ENCODE peak calls at places on chromosomes 11 and 22, in nine cellular contexts. N is HAP-1; G is left lung; I is CD4-positive, CD25-positive, alpha-beta regulatory T cell; A is thoracic aorta; Q is CD8-positive, alpha-beta T cell; M is testis; Y is mesenchymal stem cell; V is neuronal stem cell. W is an unnamed sample. For H3K9me3 and H3K4me1, the result is how much of the 10 kb centered on the place peaks cover.

GRCh38 chr22:44180706-44181032 is at the start of gene PARVG:
- DNase-seq in N (no peak), G (no peak), I (peak), A (no peak), Q (peak), M (peak), Y (no peak), V (no peak), W (peak)

GRCh38 chr11:113261709-113262475 is 52.5 kb upstream of the TTC12 start:
- DNase-seq in N (no peak), G (no peak), I (no peak), A (no peak), Q (no peak), M (no peak), Y (peak), V (no peak), W (no peak)

GRCh38 chr11:126122863-126123262 is 60.2 kb upstream of the CDON start:
- DNase-seq in N (no peak), G (no peak), I (no peak), A (no peak), Q (no peak), M (no peak), Y (no peak), V (no peak), W (no peak)

GRCh38 chr11:17782938-17783337 is 48.4 kb downstream of the KCNC1 start:
- DNase-seq in N (no peak), G (no peak), I (no peak), A (no peak), Q (no peak), M (no peak), Y (no peak), V (no peak), W (no peak)

GRCh38 chr11:47510231-47510630 is 42.7 kb downstream of the CELF1 start:
- DNase-seq in N (no peak), G (no peak), I (no peak), A (no peak), Q (no peak), M (no peak), Y (no peak), V (no peak), W (peak)

GRCh38 chr11:33867996-33868645 is 23.8 kb downstream of the LMO2 start:
- DNase-seq in N (no peak), G (no peak), I (no peak), A (no peak), Q (no peak), M (no peak), Y (no peak), V (no peak), W (no peak)

GRCh38 chr22:34812631-34813030 is 253.3 kb upstream of the ISX start:
- DNase-seq in N (no peak), G (no peak), I (no peak), A (no peak), Q (no peak), M (no peak), Y (peak), V (no peak), W (no peak)

GRCh38 chr11:65590240-65590738 is 5.3 kb downstream of the KCNK7 start:
- DNase-seq in N (no peak), G (no peak), I (no peak), A (no peak), Q (no peak), M (peak), Y (no peak), V (no peak), W (no peak)

GRCh38 chr11:34349882-34350281 is 7.9 kb downstream of the ABTB2 start:
- DNase-seq in N (no peak), G (no peak), I (no peak), A (no peak), Q (no peak), M (no peak), Y (peak), V (no peak), W (peak)

GRCh38 chr22:40213478-40213877 is 35.8 kb downstream of the TNRC6B start:
- DNase-seq in N (no peak), G (no peak), I (no peak), A (no peak), Q (no peak), M (no peak), Y (no peak), V (no peak), W (no peak)

GRCh38 chr22:23113067-23113846 is 28.5 kb downstream of the RSPH14 start:
- DNase-seq in N (no peak), G (no peak), I (no peak), A (no peak), Q (no peak), M (no peak), Y (peak), V (no peak), W (no peak)

GRCh38 chr11:37811349-37811748 is 1213.3 kb upstream of the RAG2 start:
- DNase-seq in N (no peak), G (peak), I (no peak), A (no peak), Q (no peak), M (no peak), Y (no peak), V (no peak), W (no peak)

GRCh38 chr11:31641477-31642062 is 132.0 kb downstream of the ELP4 start:
- DNase-seq in N (peak), G (no peak), I (no peak), A (no peak), Q (no peak), M (peak), Y (peak), V (peak), W (peak)

GRCh38 chr11:12167098-12167999 is 57.0 kb downstream of the MICAL2 start:
- DNase-seq in N (no peak), G (peak), I (peak), A (peak), Q (no peak), M (no peak), Y (peak), V (no peak), W (peak)

GRCh38 chr11:68956142-68956541 is 24.6 kb downstream of the MRGPRD start:
- DNase-seq in N (peak), G (no peak), I (peak), A (no peak), Q (no peak), M (no peak), Y (no peak), V (no peak), W (no peak)

GRCh38 chr11:128553662-128554392 is 33.5 kb downstream of the ETS1 start:
- DNase-seq in N (no peak), G (no peak), I (no peak), A (no peak), Q (no peak), M (no peak), Y (no peak), V (no peak), W (no peak)

GRCh38 chr22:17831527-17832251 is 57.4 kb upstream of the BID start:
- DNase-seq in N (no peak), G (no peak), I (no peak), A (no peak), Q (no peak), M (no peak), Y (no peak), V (no peak), W (no peak)

GRCh38 chr22:45328822-45329535 is 19.2 kb downstream of the FAM118A start:
- DNase-seq in N (no peak), G (no peak), I (no peak), A (no peak), Q (no peak), M (no peak), Y (no peak), V (no peak), W (no peak)

GRCh38 chr11:2647167-2647566 is 52.6 kb downstream of the KCNQ1OT1 start:
- DNase-seq in N (no peak), G (no peak), I (no peak), A (no peak), Q (no peak), M (no peak), Y (no peak), V (no peak), W (no peak)
- H3K9me3 ChIP-seq in N (under half), G (under half), I (under half), A (half or more), Q (under half), M (under half), Y (half or more), V (half or more), W (under half)

GRCh38 chr22:26887916-26888315 is 230.5 kb downstream of the MIAT start:
- DNase-seq in N (no peak), G (no peak), I (no peak), A (no peak), Q (no peak), M (no peak), Y (no peak), V (no peak), W (no peak)

GRCh38 chr22:26887456-26887855 is 230.1 kb downstream of the MIAT start:
- DNase-seq in N (no peak), G (no peak), I (no peak), A (no peak), Q (no peak), M (no peak), Y (peak), V (no peak), W (no peak)

GRCh38 chr22:26883393-26883792 is 226.0 kb downstream of the MIAT start:
- DNase-seq in N (no peak), G (no peak), I (no peak), A (no peak), Q (no peak), M (no peak), Y (no peak), V (no peak), W (no peak)

GRCh38 chr22:26884921-26885320 is 227.5 kb downstream of the MIAT start:
- DNase-seq in N (no peak), G (no peak), I (no peak), A (peak), Q (no peak), M (no peak), Y (no peak), V (no peak), W (no peak)

GRCh38 chr22:26885441-26886261 is 228.3 kb downstream of the MIAT start:
- DNase-seq in N (no peak), G (no peak), I (no peak), A (no peak), Q (no peak), M (no peak), Y (no peak), V (no peak), W (no peak)
- H3K4me1 ChIP-seq in N (under half), G (under half), I (under half), A (half or more), Q (under half), M (under half), Y (under half), V (under half), W (under half)

DNA sequence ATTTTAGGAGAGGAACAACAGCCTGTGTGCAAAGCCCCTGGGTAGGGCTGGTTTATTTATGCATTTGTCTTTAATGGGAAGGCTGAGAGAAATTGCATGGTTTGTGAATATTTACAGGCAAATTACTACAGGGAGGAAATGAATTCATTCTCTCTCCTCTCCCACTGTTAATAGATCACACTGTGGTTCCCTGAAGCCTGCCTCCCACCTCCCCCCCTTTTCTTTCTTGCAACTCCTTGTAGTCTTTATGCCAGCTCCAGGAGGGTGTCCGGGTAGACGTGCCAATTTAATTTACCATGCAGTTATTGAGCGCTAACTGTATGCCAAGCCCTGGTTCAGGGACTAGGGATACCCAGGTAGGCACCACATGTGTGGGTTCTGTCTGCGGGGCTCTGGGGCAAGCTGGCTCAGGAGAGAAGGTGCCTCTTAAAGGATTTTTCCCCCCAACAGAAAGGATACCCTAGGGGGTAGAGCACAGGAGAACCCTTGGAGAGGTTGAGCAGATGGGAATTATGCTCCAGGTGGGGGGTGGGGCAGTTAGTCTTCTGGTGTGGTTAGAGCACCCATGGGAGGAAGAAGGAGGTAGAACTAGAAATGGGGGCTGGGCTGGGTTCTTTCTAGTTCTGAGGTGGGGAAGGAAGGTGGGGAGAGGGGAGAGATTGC is 50.9 kb downstream of the TSPAN18 start:
- DNase-seq in N (no peak), G (no peak), I (no peak), A (no peak), Q (no peak), M (no peak), Y (no peak), V (no peak), W (no peak)
- H3K9me3 ChIP-seq in N (under half), G (under half), I (under half), A (under half), Q (under half), M (under half), Y (under half), V (under half), W (under half)

GRCh38 chr11:88421530-88421929 is 84.0 kb upstream of the CTSC start:
- DNase-seq in N (no peak), G (no peak), I (peak), A (no peak), Q (no peak), M (no peak), Y (peak), V (no peak), W (peak)
- H3K4me1 ChIP-seq in N (under half), G (under half), I (under half), A (under half), Q (under half), M (under half), Y (under half), V (under half), W (under half)

DNA sequence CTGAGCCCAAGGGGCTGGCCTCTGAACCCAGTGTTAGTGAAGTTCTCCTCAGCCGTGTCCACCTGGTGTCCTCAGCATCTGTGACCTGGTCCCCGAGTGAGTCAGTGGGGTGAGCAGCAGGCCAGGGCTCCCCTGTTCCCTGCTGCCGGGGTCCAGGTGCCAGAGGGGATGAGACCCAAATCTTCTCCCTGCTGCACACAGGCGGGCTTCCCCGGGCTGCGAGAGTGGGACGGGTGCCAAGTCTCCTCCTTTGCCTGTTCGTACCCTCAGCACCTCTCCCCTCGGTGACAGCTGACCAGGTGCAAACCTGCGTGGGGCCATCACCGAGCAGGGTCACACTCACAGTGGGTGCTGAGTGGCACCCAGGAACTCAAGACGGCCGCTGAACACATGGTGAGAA is 514.6 kb downstream of the TBC1D22A start:
- DNase-seq in N (no peak), G (no peak), I (no peak), A (no peak), Q (no peak), M (no peak), Y (no peak), V (no peak), W (no peak)
- H3K9me3 ChIP-seq in N (under half), G (under half), I (under half), A (under half), Q (under half), M (under half), Y (under half), V (under half), W (under half)

DNA sequence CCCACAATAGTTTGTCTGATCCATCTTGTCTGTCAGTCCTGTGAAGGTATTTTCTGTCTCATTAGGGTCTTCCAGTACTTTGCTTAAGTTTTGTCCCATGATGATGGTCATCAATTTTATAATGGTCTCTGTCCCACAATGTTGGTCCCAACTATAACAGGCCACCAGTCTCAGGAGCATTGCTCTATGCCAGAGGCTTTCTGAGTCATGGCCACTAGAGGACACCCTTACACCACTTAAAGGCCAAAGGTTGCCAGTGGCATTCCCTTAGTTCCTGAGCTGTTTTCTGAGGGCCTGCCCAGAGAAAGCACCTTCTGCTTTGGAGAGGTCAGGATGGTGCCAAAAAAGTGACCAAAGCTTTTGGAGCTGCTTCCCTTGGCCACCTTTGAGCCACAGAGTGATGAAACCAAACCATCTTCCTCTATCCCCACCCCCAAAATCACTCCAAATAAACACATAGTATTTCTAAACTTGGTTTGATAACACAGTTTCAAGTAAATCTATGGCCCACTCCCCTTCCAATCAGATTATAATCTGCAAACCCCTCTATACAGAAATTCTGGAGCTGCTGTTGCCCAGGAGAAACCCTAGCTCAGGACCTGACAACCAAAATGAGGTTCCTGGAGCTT is 19.3 kb downstream of the EIF3F start:
- DNase-seq in N (peak), G (no peak), I (peak), A (no peak), Q (peak), M (peak), Y (peak), V (peak), W (peak)
- H3K4me1 ChIP-seq in N (under half), G (under half), I (under half), A (under half), Q (under half), M (under half), Y (under half), V (under half), W (under half)

DNA sequence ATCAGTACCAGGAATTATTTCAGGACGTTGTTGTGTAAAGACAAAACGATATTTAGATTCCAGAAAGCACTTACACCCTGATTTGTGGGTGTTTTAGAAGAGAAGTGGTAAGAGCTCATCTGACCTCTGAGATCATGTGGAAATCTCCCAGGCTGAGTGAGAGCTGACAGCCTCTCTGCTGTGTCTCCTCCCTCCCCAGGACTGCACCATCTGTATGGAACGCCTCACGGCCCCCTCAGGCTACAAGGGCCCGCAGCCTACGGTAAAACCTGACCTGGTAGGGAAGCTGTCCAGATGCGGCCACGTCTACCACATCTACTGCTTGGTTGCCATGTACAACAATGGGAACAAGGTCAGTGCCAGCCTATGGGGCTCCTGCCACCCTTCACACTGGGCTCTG is 20.0 kb downstream of the DTX4 start:
- DNase-seq in N (no peak), G (no peak), I (no peak), A (no peak), Q (no peak), M (no peak), Y (no peak), V (no peak), W (no peak)
- H3K9me3 ChIP-seq in N (under half), G (under half), I (under half), A (under half), Q (under half), M (under half), Y (under half), V (under half), W (under half)

GRCh38 chr22:36165161-36165560 is 4.6 kb upstream of the APOL3 start:
- DNase-seq in N (no peak), G (no peak), I (no peak), A (no peak), Q (no peak), M (no peak), Y (no peak), V (no peak), W (no peak)
- H3K4me1 ChIP-seq in N (under half), G (half or more), I (under half), A (under half), Q (half or more), M (under half), Y (under half), V (under half), W (under half)

GRCh38 chr22:47293368-47294221 is 531.1 kb downstream of the TBC1D22A start:
- DNase-seq in N (no peak), G (no peak), I (no peak), A (no peak), Q (no peak), M (peak), Y (no peak), V (no peak), W (no peak)
- H3K9me3 ChIP-seq in N (under half), G (under half), I (under half), A (under half), Q (under half), M (under half), Y (under half), V (under half), W (under half)